ENCODE peak calls at places on chromosomes 3 and 15, in seven cellular contexts. O, K, Y, H, X, N and E are unnamed samples.

GRCh38 chr15:65841121-65841930 is 28.0 kb upstream of the RAB11A start:
- DNase-seq in O (no peak), K (no peak), Y (no peak), H (peak), X (no peak), N (no peak), E (no peak)

GRCh38 chr3:182713743-182714517 is 79.4 kb upstream of the ATP11B start:
- DNase-seq in O (peak), K (peak), Y (no peak), H (peak), X (no peak), N (peak), E (peak)

GRCh38 chr15:65993762-65994161 is 124.5 kb downstream of the RAB11A start:
- DNase-seq in O (no peak), K (no peak), Y (no peak), H (no peak), X (no peak), N (no peak), E (no peak)

GRCh38 chr3:140974900-140975299 is 33.3 kb downstream of the SLC25A36 start:
- DNase-seq in O (no peak), K (no peak), Y (no peak), H (no peak), X (no peak), N (no peak), E (no peak)

GRCh38 chr15:58506787-58507671 is 75.2 kb downstream of the LIPC start:
- DNase-seq in O (no peak), K (no peak), Y (no peak), H (no peak), X (no peak), N (no peak), E (no peak)

GRCh38 chr15:20358781-20359414 is 182.7 kb downstream of the GOLGA6L6 start:
- DNase-seq in O (no peak), K (no peak), Y (no peak), H (no peak), X (no peak), N (no peak), E (no peak)

GRCh38 chr15:55700876-55701275 is 42.1 kb downstream of the PRTG start:
- DNase-seq in O (no peak), K (no peak), Y (no peak), H (no peak), X (no peak), N (no peak), E (no peak)

GRCh38 chr15:29055876-29056275 is 170.1 kb downstream of the APBA2 start:
- DNase-seq in O (no peak), K (no peak), Y (no peak), H (no peak), X (peak), N (no peak), E (no peak)